ENCODE peak calls at places on chromosomes 4 and X, in five cellular contexts. Y, X, E, G and K are unnamed samples. For H3K27me3 and H3K4me1, the result is how much of the 10 kb centered on the place peaks cover.

GRCh38 chr4:186734251-186734650 is 10.6 kb upstream of the FAT1 start:
- DNase-seq in Y (no peak), X (no peak), E (no peak), G (no peak), K (no peak)

GRCh38 chr4:84479663-84480062 is 19.4 kb downstream of the NKX6-1 start:
- DNase-seq in Y (no peak), X (no peak), E (no peak), G (no peak), K (no peak)

GRCh38 chr4:118557298-118557851 is 127.8 kb upstream of the METTL14 start:
- DNase-seq in Y (no peak), X (no peak), E (peak), G (no peak), K (no peak)

GRCh38 chr4:896216-896615 is 35.9 kb downstream of the GAK start:
- DNase-seq in Y (no peak), X (no peak), E (no peak), G (no peak), K (no peak)

GRCh38 chr4:77493829-77494551 is 111.6 kb upstream of the CXCL13 start:
- DNase-seq in Y (no peak), X (no peak), E (no peak), G (no peak), K (no peak)

GRCh38 chrX:112147206-112147605 is 64.6 kb upstream of the TRPC5 start:
- DNase-seq in Y (no peak), X (no peak), E (peak), G (peak), K (no peak)

GRCh38 chrX:49308604-49309269 is 5.3 kb downstream of the GAGE10 start:
- DNase-seq in Y (no peak), X (peak), E (no peak), G (no peak), K (no peak)

GRCh38 chr4:83658806-83659205 is 122.9 kb downstream of the GPAT3 start:
- DNase-seq in Y (no peak), X (no peak), E (no peak), G (no peak), K (no peak)

GRCh38 chrX:107738768-107739167 is 36.8 kb downstream of the TSC22D3 start:
- DNase-seq in Y (no peak), X (no peak), E (no peak), G (no peak), K (no peak)

GRCh38 chr4:83875437-83875836 is 339.5 kb downstream of the GPAT3 start:
- DNase-seq in Y (no peak), X (no peak), E (peak), G (no peak), K (no peak)

GRCh38 chrX:37060999-37061398 is 52.8 kb downstream of the FAM47C start:
- DNase-seq in Y (no peak), X (peak), E (peak), G (peak), K (no peak)

GRCh38 chrX:154477891-154478477 is 1.1 kb downstream of the LAGE3 start:
- DNase-seq in Y (no peak), X (no peak), E (no peak), G (no peak), K (peak)

GRCh38 chr4:149999485-150000074 is 78.7 kb upstream of the DCLK2 start:
- DNase-seq in Y (no peak), X (peak), E (peak), G (peak), K (peak)

GRCh38 chrX:3788494-3789233 is 75.2 kb upstream of the PRKX start:
- DNase-seq in Y (no peak), X (no peak), E (no peak), G (no peak), K (no peak)

GRCh38 chrX:130645955-130646583 is 244.3 kb downstream of the RBMX2 start:
- DNase-seq in Y (no peak), X (no peak), E (no peak), G (no peak), K (peak)

GRCh38 chrX:55056820-55057690 is 17.8 kb upstream of the PAGE2B start:
- DNase-seq in Y (no peak), X (peak), E (peak), G (no peak), K (no peak)

GRCh38 chr4:7518871-7519637 is 84.3 kb upstream of the PSAPL1 start:
- DNase-seq in Y (no peak), X (no peak), E (no peak), G (no peak), K (no peak)

GRCh38 chrX:72180539-72180938 is 1.0 kb upstream of the PIN4 start:
- DNase-seq in Y (no peak), X (no peak), E (no peak), G (no peak), K (no peak)
- H3K27me3 ChIP-seq in Y (under half), X (under half), E (under half), G (under half), K (under half)

GRCh38 chr4:87055340-87055739 is 120.5 kb downstream of the AFF1 start:
- DNase-seq in Y (no peak), X (no peak), E (no peak), G (no peak), K (no peak)
- H3K4me1 ChIP-seq in Y (under half), X (under half), E (under half), G (under half), K (under half)

GRCh38 chr4:53941331-53941730 is 123.1 kb downstream of the CHIC2 start:
- DNase-seq in Y (no peak), X (no peak), E (no peak), G (no peak), K (no peak)
- H3K27me3 ChIP-seq in Y (under half), X (under half), E (under half), G (under half), K (under half)

GRCh38 chr4:57104706-57105560 is 5.3 kb downstream of the IGFBP7 start:
- DNase-seq in Y (no peak), X (no peak), E (peak), G (no peak), K (no peak)
- H3K4me1 ChIP-seq in Y (under half), X (under half), E (under half), G (under half), K (under half)

GRCh38 chrX:72139538-72139937 is 7.8 kb upstream of the RTL5 start:
- DNase-seq in Y (no peak), X (no peak), E (no peak), G (no peak), K (no peak)
- H3K27me3 ChIP-seq in Y (under half), X (under half), E (half or more), G (under half), K (under half)

GRCh38 chr4:86978709-86979108 is 43.9 kb downstream of the AFF1 start:
- DNase-seq in Y (no peak), X (no peak), E (no peak), G (no peak), K (no peak)

GRCh38 chr4:86976801-86977485 is 42.1 kb downstream of the AFF1 start:
- DNase-seq in Y (no peak), X (no peak), E (no peak), G (no peak), K (no peak)

GRCh38 chr4:86975927-86976326 is 41.1 kb downstream of the AFF1 start:
- DNase-seq in Y (no peak), X (no peak), E (no peak), G (no peak), K (peak)

GRCh38 chr4:86980230-86980629 is 45.4 kb downstream of the AFF1 start:
- DNase-seq in Y (no peak), X (no peak), E (no peak), G (no peak), K (no peak)

GRCh38 chr4:86977621-86978184 is 42.9 kb downstream of the AFF1 start:
- DNase-seq in Y (no peak), X (peak), E (peak), G (no peak), K (peak)
- H3K4me1 ChIP-seq in Y (under half), X (under half), E (under half), G (under half), K (under half)